ENCODE peak calls at places on chromosomes 2 and 18, in ten cellular contexts. One of them, this sample, is unnamed.

GRCh38 chr2:114534051-114534727 is 91.7 kb downstream of the DPP10 start:
- DNase-seq in K562: no peak
- DNase-seq in transverse colon: no peak
- DNase-seq in right cardiac atrium: no peak
- DNase-seq in PC-9: no peak
- DNase-seq in gastrocnemius medialis: no peak
- DNase-seq in BJ: no peak
- DNase-seq in SK-N-MC: no peak
- DNase-seq in fibroblast of pulmonary artery: no peak
- DNase-seq in IMR-90: no peak
- DNase-seq in this sample: no peak

GRCh38 chr2:160419776-160420521 is 73.7 kb downstream of the RBMS1 start:
- DNase-seq in K562: no peak
- DNase-seq in transverse colon: no peak
- DNase-seq in right cardiac atrium: no peak
- DNase-seq in PC-9: no peak
- DNase-seq in gastrocnemius medialis: no peak
- DNase-seq in BJ: no peak
- DNase-seq in SK-N-MC: no peak
- DNase-seq in fibroblast of pulmonary artery: peak; percentile 83
- DNase-seq in IMR-90: peak; percentile 77
- DNase-seq in this sample: no peak

GRCh38 chr2:191247381-191248057 is 2.3 kb downstream of the MYO1B start:
- DNase-seq in K562: no peak
- DNase-seq in transverse colon: no peak
- DNase-seq in right cardiac atrium: no peak
- DNase-seq in PC-9: peak; percentile 76
- DNase-seq in gastrocnemius medialis: no peak
- DNase-seq in BJ: peak; percentile 76
- DNase-seq in SK-N-MC: no peak
- DNase-seq in fibroblast of pulmonary artery: peak; percentile 94
- DNase-seq in IMR-90: peak; percentile 98
- DNase-seq in this sample: peak; percentile 96

GRCh38 chr18:58290059-58290747 is 246.2 kb downstream of the NEDD4L start:
- DNase-seq in K562: no peak
- DNase-seq in transverse colon: no peak
- DNase-seq in right cardiac atrium: no peak
- DNase-seq in PC-9: no peak
- DNase-seq in gastrocnemius medialis: no peak
- DNase-seq in BJ: no peak
- DNase-seq in SK-N-MC: no peak
- DNase-seq in fibroblast of pulmonary artery: peak; percentile 46
- DNase-seq in IMR-90: peak; percentile 80
- DNase-seq in this sample: no peak

GRCh38 chr2:241561811-241562210 is 3.3 kb downstream of the BOK start:
- DNase-seq in K562: peak; percentile 55
- DNase-seq in transverse colon: peak; percentile 50
- DNase-seq in right cardiac atrium: peak; percentile 90
- DNase-seq in PC-9: peak; percentile 68
- DNase-seq in gastrocnemius medialis: no peak
- DNase-seq in BJ: no peak
- DNase-seq in SK-N-MC: no peak
- DNase-seq in fibroblast of pulmonary artery: peak; percentile 80
- DNase-seq in IMR-90: peak; percentile 80
- DNase-seq in this sample: peak; percentile 88

GRCh38 chr2:38377501-38378258 is 607 bp upstream of the ATL2 start:
- DNase-seq in K562: no peak
- DNase-seq in transverse colon: no peak
- DNase-seq in right cardiac atrium: no peak
- DNase-seq in PC-9: peak; percentile 81
- DNase-seq in gastrocnemius medialis: no peak
- DNase-seq in BJ: peak; percentile 56
- DNase-seq in SK-N-MC: peak; percentile 80
- DNase-seq in fibroblast of pulmonary artery: peak; percentile 67
- DNase-seq in IMR-90: peak; percentile 75
- DNase-seq in this sample: peak; percentile 23

GRCh38 chr18:77321823-77322805 is 72.5 kb downstream of the GALR1 start:
- DNase-seq in K562: peak; percentile 67
- DNase-seq in transverse colon: peak; percentile 37
- DNase-seq in right cardiac atrium: no peak
- DNase-seq in PC-9: no peak
- DNase-seq in gastrocnemius medialis: no peak
- DNase-seq in BJ: no peak
- DNase-seq in SK-N-MC: no peak
- DNase-seq in fibroblast of pulmonary artery: no peak
- DNase-seq in IMR-90: no peak
- DNase-seq in this sample: no peak

GRCh38 chr18:77108821-77109692 is 23.5 kb downstream of the MBP start:
- DNase-seq in K562: no peak
- DNase-seq in transverse colon: no peak
- DNase-seq in right cardiac atrium: no peak
- DNase-seq in PC-9: no peak
- DNase-seq in gastrocnemius medialis: no peak
- DNase-seq in BJ: no peak
- DNase-seq in SK-N-MC: no peak
- DNase-seq in fibroblast of pulmonary artery: no peak
- DNase-seq in IMR-90: no peak
- DNase-seq in this sample: no peak

GRCh38 chr2:54866868-54867267 is 143.4 kb downstream of the EML6 start:
- DNase-seq in K562: no peak
- DNase-seq in transverse colon: no peak
- DNase-seq in right cardiac atrium: no peak
- DNase-seq in PC-9: no peak
- DNase-seq in gastrocnemius medialis: no peak
- DNase-seq in BJ: no peak
- DNase-seq in SK-N-MC: no peak
- DNase-seq in fibroblast of pulmonary artery: no peak
- DNase-seq in IMR-90: no peak
- DNase-seq in this sample: no peak

GRCh38 chr2:182951948-182952663 is 85.7 kb upstream of the FRZB start:
- DNase-seq in K562: no peak
- DNase-seq in transverse colon: no peak
- DNase-seq in right cardiac atrium: no peak
- DNase-seq in PC-9: no peak
- DNase-seq in gastrocnemius medialis: no peak
- DNase-seq in BJ: no peak
- DNase-seq in SK-N-MC: no peak
- DNase-seq in fibroblast of pulmonary artery: no peak
- DNase-seq in IMR-90: no peak
- DNase-seq in this sample: no peak

GRCh38 chr2:109407401-109408335 is 206.1 kb downstream of the SEPTIN10 start:
- DNase-seq in K562: no peak
- DNase-seq in transverse colon: no peak
- DNase-seq in right cardiac atrium: no peak
- DNase-seq in PC-9: peak; percentile 76
- DNase-seq in gastrocnemius medialis: no peak
- DNase-seq in BJ: no peak
- DNase-seq in SK-N-MC: no peak
- DNase-seq in fibroblast of pulmonary artery: no peak
- DNase-seq in IMR-90: no peak
- DNase-seq in this sample: peak; percentile 80

GRCh38 chr18:45856526-45856925 is 31.1 kb downstream of the SIGLEC15 start:
- DNase-seq in K562: no peak
- DNase-seq in transverse colon: no peak
- DNase-seq in right cardiac atrium: no peak
- DNase-seq in PC-9: no peak
- DNase-seq in gastrocnemius medialis: no peak
- DNase-seq in BJ: no peak
- DNase-seq in SK-N-MC: peak; percentile 37
- DNase-seq in fibroblast of pulmonary artery: peak; percentile 98
- DNase-seq in IMR-90: peak; percentile 87
- DNase-seq in this sample: peak; percentile 30

GRCh38 chr18:12376034-12376717 is 851 bp downstream of the AFG3L2 start:
- DNase-seq in K562: no peak
- DNase-seq in transverse colon: peak; percentile 43
- DNase-seq in right cardiac atrium: peak; percentile 64
- DNase-seq in PC-9: no peak
- DNase-seq in gastrocnemius medialis: peak; percentile 42
- DNase-seq in BJ: no peak
- DNase-seq in SK-N-MC: no peak
- DNase-seq in fibroblast of pulmonary artery: peak; percentile 16
- DNase-seq in IMR-90: no peak
- DNase-seq in this sample: peak; percentile 36

GRCh38 chr18:27717816-27718215 is 459.1 kb downstream of the CDH2 start:
- DNase-seq in K562: no peak
- DNase-seq in transverse colon: no peak
- DNase-seq in right cardiac atrium: no peak
- DNase-seq in PC-9: no peak
- DNase-seq in gastrocnemius medialis: no peak
- DNase-seq in BJ: no peak
- DNase-seq in SK-N-MC: no peak
- DNase-seq in fibroblast of pulmonary artery: no peak
- DNase-seq in IMR-90: no peak
- DNase-seq in this sample: no peak

GRCh38 chr2:132564065-132564464 is 105.9 kb downstream of the LYPD1 start:
- DNase-seq in K562: no peak
- DNase-seq in transverse colon: no peak
- DNase-seq in right cardiac atrium: no peak
- DNase-seq in PC-9: no peak
- DNase-seq in gastrocnemius medialis: no peak
- DNase-seq in BJ: no peak
- DNase-seq in SK-N-MC: no peak
- DNase-seq in fibroblast of pulmonary artery: no peak
- DNase-seq in IMR-90: no peak
- DNase-seq in this sample: no peak

GRCh38 chr2:214410918-214411554 is at the start of gene VWC2L:
- DNase-seq in K562: peak; percentile 2
- DNase-seq in transverse colon: peak; percentile 20
- DNase-seq in right cardiac atrium: peak; percentile 84
- DNase-seq in PC-9: peak; percentile 47
- DNase-seq in gastrocnemius medialis: peak; percentile 27
- DNase-seq in BJ: peak; percentile 7
- DNase-seq in SK-N-MC: peak; percentile 55
- DNase-seq in fibroblast of pulmonary artery: peak; percentile 76
- DNase-seq in IMR-90: peak; percentile 76
- DNase-seq in this sample: peak; percentile 89

DNA sequence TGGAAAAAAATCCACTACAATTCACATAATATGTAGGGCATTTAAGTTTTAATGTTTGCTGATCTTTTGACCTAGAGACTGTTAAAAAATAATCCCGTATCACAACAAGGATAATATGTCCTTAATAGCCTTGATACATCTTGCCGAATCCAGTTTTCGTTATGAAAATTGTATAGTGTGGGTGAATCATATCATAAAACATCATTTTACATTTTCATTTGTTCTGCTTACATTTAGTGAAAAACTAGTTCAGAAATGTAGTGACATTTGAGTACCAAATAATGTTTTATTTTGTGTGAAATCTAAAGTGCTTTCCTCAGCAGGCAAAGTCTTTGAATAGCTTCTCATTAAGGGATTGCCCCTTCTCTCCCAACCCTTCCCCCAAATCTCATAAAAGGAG is 1.9 kb downstream of the AFTPH start:
- DNase-seq in K562: no peak
- DNase-seq in transverse colon: no peak
- DNase-seq in right cardiac atrium: no peak
- DNase-seq in PC-9: no peak
- DNase-seq in gastrocnemius medialis: no peak
- DNase-seq in BJ: no peak
- DNase-seq in SK-N-MC: no peak
- DNase-seq in fibroblast of pulmonary artery: no peak
- DNase-seq in IMR-90: no peak
- DNase-seq in this sample: no peak
- H3K4me3 ChIP-seq in K562: peak overlapping the region; percentile 85
- H3K4me3 ChIP-seq in transverse colon: peak overlapping the region; percentile 82
- H3K4me3 ChIP-seq in right cardiac atrium: no peak overlapping the region
- H3K4me3 ChIP-seq in PC-9: peak overlapping the region; percentile 67
- H3K4me3 ChIP-seq in gastrocnemius medialis: peak overlapping the region; percentile 89
- H3K4me3 ChIP-seq in BJ: no peak overlapping the region
- H3K4me3 ChIP-seq in SK-N-MC: peak overlapping the region; percentile 95
- H3K4me3 ChIP-seq in fibroblast of pulmonary artery: no peak overlapping the region
- H3K4me3 ChIP-seq in IMR-90: no peak overlapping the region
- H3K4me3 ChIP-seq in this sample: peak overlapping the region; percentile 86

GRCh38 chr18:74806700-74807416 is 209.2 kb downstream of the ZNF407 start:
- DNase-seq in K562: no peak
- DNase-seq in transverse colon: no peak
- DNase-seq in right cardiac atrium: no peak
- DNase-seq in PC-9: peak; percentile 98
- DNase-seq in gastrocnemius medialis: no peak
- DNase-seq in BJ: peak; percentile 52
- DNase-seq in SK-N-MC: no peak
- DNase-seq in fibroblast of pulmonary artery: peak; percentile 74
- DNase-seq in IMR-90: peak; percentile 94
- DNase-seq in this sample: peak; percentile 93
- H3K4me3 ChIP-seq in K562: no peak overlapping the region
- H3K4me3 ChIP-seq in transverse colon: no peak overlapping the region
- H3K4me3 ChIP-seq in right cardiac atrium: no peak overlapping the region
- H3K4me3 ChIP-seq in PC-9: peak overlapping the region; percentile 10
- H3K4me3 ChIP-seq in gastrocnemius medialis: no peak overlapping the region
- H3K4me3 ChIP-seq in BJ: no peak overlapping the region
- H3K4me3 ChIP-seq in SK-N-MC: no peak overlapping the region
- H3K4me3 ChIP-seq in fibroblast of pulmonary artery: no peak overlapping the region
- H3K4me3 ChIP-seq in IMR-90: peak overlapping the region; percentile 18
- H3K4me3 ChIP-seq in this sample: no peak overlapping the region

GRCh38 chr2:136135462-136135861 is 17.5 kb upstream of the CXCR4 start:
- DNase-seq in K562: no peak
- DNase-seq in transverse colon: no peak
- DNase-seq in right cardiac atrium: no peak
- DNase-seq in PC-9: no peak
- DNase-seq in gastrocnemius medialis: no peak
- DNase-seq in BJ: no peak
- DNase-seq in SK-N-MC: no peak
- DNase-seq in fibroblast of pulmonary artery: no peak
- DNase-seq in IMR-90: no peak
- DNase-seq in this sample: no peak
- H3K4me3 ChIP-seq in K562: no peak overlapping the region
- H3K4me3 ChIP-seq in transverse colon: no peak overlapping the region
- H3K4me3 ChIP-seq in right cardiac atrium: no peak overlapping the region
- H3K4me3 ChIP-seq in PC-9: no peak overlapping the region
- H3K4me3 ChIP-seq in gastrocnemius medialis: no peak overlapping the region
- H3K4me3 ChIP-seq in BJ: no peak overlapping the region
- H3K4me3 ChIP-seq in SK-N-MC: no peak overlapping the region
- H3K4me3 ChIP-seq in fibroblast of pulmonary artery: no peak overlapping the region
- H3K4me3 ChIP-seq in IMR-90: no peak overlapping the region
- H3K4me3 ChIP-seq in this sample: no peak overlapping the region

GRCh38 chr2:226970362-226970761 is 134.5 kb downstream of the RHBDD1 start:
- DNase-seq in K562: no peak
- DNase-seq in transverse colon: no peak
- DNase-seq in right cardiac atrium: no peak
- DNase-seq in PC-9: no peak
- DNase-seq in gastrocnemius medialis: no peak
- DNase-seq in BJ: no peak
- DNase-seq in SK-N-MC: no peak
- DNase-seq in fibroblast of pulmonary artery: no peak
- DNase-seq in IMR-90: no peak
- DNase-seq in this sample: no peak
- H3K4me3 ChIP-seq in K562: no peak overlapping the region
- H3K4me3 ChIP-seq in transverse colon: no peak overlapping the region
- H3K4me3 ChIP-seq in right cardiac atrium: no peak overlapping the region
- H3K4me3 ChIP-seq in PC-9: no peak overlapping the region
- H3K4me3 ChIP-seq in gastrocnemius medialis: no peak overlapping the region
- H3K4me3 ChIP-seq in BJ: no peak overlapping the region
- H3K4me3 ChIP-seq in SK-N-MC: no peak overlapping the region
- H3K4me3 ChIP-seq in fibroblast of pulmonary artery: no peak overlapping the region
- H3K4me3 ChIP-seq in IMR-90: no peak overlapping the region
- H3K4me3 ChIP-seq in this sample: no peak overlapping the region